ENCODE peak calls at places on chromosomes 5 and 9, in five cellular contexts. Q is cerebellum, G is fibroblast of pulmonary artery, W is pancreas, E is neuronal stem cell. R is an unnamed sample.

GRCh38 chr5:74632947-74633356 is 7.6 kb downstream of the ENC1 start:
- DNase-seq in E (no peak), G (peak; percentile 74), Q (no peak), W (no peak), R (no peak)

GRCh38 chr5:175344331-175345200 is 99.4 kb downstream of the DRD1 start:
- DNase-seq in E (no peak), G (peak; percentile 1), W (no peak), Q (no peak), R (no peak)

GRCh38 chr5:61449756-61450155 is 117.7 kb downstream of the ZSWIM6 start:
- DNase-seq in E (no peak), W (no peak), Q (no peak), G (no peak), R (no peak)

GRCh38 chr5:1324719-1325190 is 20.1 kb downstream of the CLPTM1L start:
- DNase-seq in G (no peak), E (no peak), Q (no peak), W (no peak), R (no peak)

GRCh38 chr5:170393235-170393634 is 4.1 kb upstream of the KCNMB1 start:
- DNase-seq in W (no peak), Q (no peak), E (no peak), G (no peak), R (peak; percentile 21)

GRCh38 chr5:167861134-167861930 is 430.1 kb upstream of the WWC1 start:
- DNase-seq in G (peak; percentile 39), Q (peak; percentile 16), W (no peak), E (peak; percentile 58), R (peak; percentile 20)

GRCh38 chr5:77266291-77266690 is 55.8 kb downstream of the PDE8B start:
- DNase-seq in W (no peak), Q (no peak), E (no peak), G (no peak), R (no peak)

GRCh38 chr5:138351056-138351455 is 1.4 kb upstream of the KDM3B start:
- DNase-seq in W (no peak), Q (no peak), E (no peak), G (peak; percentile 79), R (no peak)

GRCh38 chr9:136671646-136672430 is 9.1 kb downstream of the EGFL7 start:
- DNase-seq in G (no peak), E (peak; percentile 54), W (no peak), Q (no peak), R (peak; percentile 16)

GRCh38 chr9:113623851-113624485 is 160.4 kb downstream of the RGS3 start:
- DNase-seq in G (no peak), W (no peak), Q (no peak), E (no peak), R (no peak)

GRCh38 chr5:115372121-115372520 is 75.7 kb upstream of the CCDC112 start:
- DNase-seq in G (peak; percentile 50), Q (no peak), E (no peak), W (no peak), R (no peak)

GRCh38 chr5:10567781-10568321 is 4.0 kb downstream of the ANKRD33B start:
- DNase-seq in G (no peak), W (no peak), Q (no peak), E (no peak), R (no peak)

GRCh38 chr5:83509535-83509934 is 38.0 kb downstream of the VCAN start:
- DNase-seq in W (no peak), Q (no peak), G (peak; percentile 88), E (no peak), R (no peak)

GRCh38 chr5:13477118-13477737 is 467.3 kb downstream of the DNAH5 start:
- DNase-seq in G (peak; percentile 28), Q (no peak), E (no peak), W (no peak), R (no peak)

GRCh38 chr9:6962164-6962563 is 204.4 kb downstream of the KDM4C start:
- DNase-seq in W (no peak), G (no peak), E (no peak), Q (no peak), R (no peak)

GRCh38 chr5:62152394-62153123 is 153.4 kb upstream of the KIF2A start:
- DNase-seq in W (no peak), Q (no peak), G (no peak), E (no peak), R (no peak)

GRCh38 chr5:74510476-74510875 is 130.1 kb downstream of the ENC1 start:
- DNase-seq in Q (no peak), W (no peak), G (no peak), E (no peak), R (no peak)

GRCh38 chr5:141560725-141561483 is 57.9 kb downstream of the DIAPH1 start:
- DNase-seq in E (peak; percentile 90), G (peak; percentile 99), Q (peak; percentile 85), W (peak; percentile 55), R (no peak)

GRCh38 chr5:60287174-60287771 is 393.7 kb upstream of the PDE4D start:
- DNase-seq in G (peak; percentile 67), Q (no peak), W (peak; percentile 44), E (peak; percentile 69), R (peak; percentile 97)

GRCh38 chr5:73822989-73823339 is 197.0 kb downstream of the ARHGEF28 start:
- DNase-seq in G (peak; percentile 26), Q (no peak), W (no peak), E (no peak), R (no peak)

GRCh38 chr5:97049175-97049574 is 93.2 kb downstream of the LIX1 start:
- DNase-seq in Q (no peak), E (no peak), W (no peak), G (no peak), R (no peak)

GRCh38 chr9:122016789-122017188 is 76.3 kb downstream of the TTLL11 start:
- DNase-seq in E (no peak), W (no peak), Q (peak; percentile 63), G (peak; percentile 31), R (peak; percentile 11)

GRCh38 chr5:43313854-43314457 is 744 bp upstream of the HMGCS1 start:
- DNase-seq in G (peak; percentile 51), W (no peak), Q (peak; percentile 12), E (no peak), R (no peak)

GRCh38 chr5:145938699-145939531 is 2.5 kb downstream of the SH3RF2 start:
- DNase-seq in E (no peak), W (no peak), Q (no peak), G (no peak), R (no peak)

R was measured in Kasumi-1.